ENCODE peak calls at places on chromosome 7, in six cellular contexts. One of them, this sample, is unnamed.
A peak's percentile ranks its signal among the peaks of the same experiment; 100 is the strongest.

GRCh38 chr7:6430271-6430940 is 17.3 kb downstream of the DAGLB start:
- DNase-seq in CMK: no peak
- DNase-seq in stimulated activated CD8-positive, alpha-beta memory T cell treated with anti-CD3 and anti-CD28 coated beads, Interleukin-15, amount 100 ng/mL, for 4 hours: no peak
- DNase-seq in hepatocyte: no peak
- DNase-seq in fibroblast of lung: peak; percentile 65
- DNase-seq in GM23338: peak; percentile 59
- DNase-seq in this sample: peak; percentile 61

GRCh38 chr7:108094933-108095710 is 35.0 kb downstream of the LAMB4 start:
- DNase-seq in CMK: no peak
- DNase-seq in stimulated activated CD8-positive, alpha-beta memory T cell treated with anti-CD3 and anti-CD28 coated beads, Interleukin-15, amount 100 ng/mL, for 4 hours: no peak
- DNase-seq in hepatocyte: peak; percentile 79
- DNase-seq in fibroblast of lung: peak; percentile 97
- DNase-seq in GM23338: no peak
- DNase-seq in this sample: peak; percentile 15

GRCh38 chr7:65798111-65799075 is 74.5 kb upstream of the VKORC1L1 start:
- DNase-seq in CMK: no peak
- DNase-seq in stimulated activated CD8-positive, alpha-beta memory T cell treated with anti-CD3 and anti-CD28 coated beads, Interleukin-15, amount 100 ng/mL, for 4 hours: no peak
- DNase-seq in hepatocyte: no peak
- DNase-seq in fibroblast of lung: peak; percentile 57
- DNase-seq in GM23338: no peak
- DNase-seq in this sample: no peak

GRCh38 chr7:30743371-30744074 is 8.4 kb upstream of the INMT start:
- DNase-seq in CMK: no peak
- DNase-seq in stimulated activated CD8-positive, alpha-beta memory T cell treated with anti-CD3 and anti-CD28 coated beads, Interleukin-15, amount 100 ng/mL, for 4 hours: no peak
- DNase-seq in hepatocyte: peak; percentile 49
- DNase-seq in fibroblast of lung: peak; percentile 59
- DNase-seq in GM23338: no peak
- DNase-seq in this sample: no peak

GRCh38 chr7:134905375-134905774 is 80.9 kb upstream of the AGBL3 start:
- DNase-seq in CMK: no peak
- DNase-seq in stimulated activated CD8-positive, alpha-beta memory T cell treated with anti-CD3 and anti-CD28 coated beads, Interleukin-15, amount 100 ng/mL, for 4 hours: no peak
- DNase-seq in hepatocyte: peak; percentile 62
- DNase-seq in fibroblast of lung: peak; percentile 95
- DNase-seq in GM23338: no peak
- DNase-seq in this sample: no peak

GRCh38 chr7:142463401-142463850 is 205.6 kb upstream of the PRSS58 start:
- DNase-seq in CMK: no peak
- DNase-seq in stimulated activated CD8-positive, alpha-beta memory T cell treated with anti-CD3 and anti-CD28 coated beads, Interleukin-15, amount 100 ng/mL, for 4 hours: no peak
- DNase-seq in hepatocyte: no peak
- DNase-seq in fibroblast of lung: no peak
- DNase-seq in GM23338: no peak
- DNase-seq in this sample: no peak

GRCh38 chr7:45407730-45408406 is 166.3 kb upstream of the ADCY1 start:
- DNase-seq in CMK: no peak
- DNase-seq in stimulated activated CD8-positive, alpha-beta memory T cell treated with anti-CD3 and anti-CD28 coated beads, Interleukin-15, amount 100 ng/mL, for 4 hours: no peak
- DNase-seq in hepatocyte: no peak
- DNase-seq in fibroblast of lung: no peak
- DNase-seq in GM23338: peak; percentile 85
- DNase-seq in this sample: no peak

GRCh38 chr7:34949356-34949755 is 87.9 kb downstream of the DPY19L1 start:
- DNase-seq in CMK: no peak
- DNase-seq in stimulated activated CD8-positive, alpha-beta memory T cell treated with anti-CD3 and anti-CD28 coated beads, Interleukin-15, amount 100 ng/mL, for 4 hours: no peak
- DNase-seq in hepatocyte: no peak
- DNase-seq in fibroblast of lung: peak; percentile 7
- DNase-seq in GM23338: no peak
- DNase-seq in this sample: no peak

GRCh38 chr7:16753932-16754571 is 497 bp downstream of the TSPAN13 start:
- DNase-seq in CMK: no peak
- DNase-seq in stimulated activated CD8-positive, alpha-beta memory T cell treated with anti-CD3 and anti-CD28 coated beads, Interleukin-15, amount 100 ng/mL, for 4 hours: no peak
- DNase-seq in hepatocyte: peak; percentile 66
- DNase-seq in fibroblast of lung: peak; percentile 8
- DNase-seq in GM23338: peak; percentile 79
- DNase-seq in this sample: no peak

GRCh38 chr7:105769951-105770628 is 106.3 kb downstream of the ATXN7L1 start:
- DNase-seq in CMK: no peak
- DNase-seq in stimulated activated CD8-positive, alpha-beta memory T cell treated with anti-CD3 and anti-CD28 coated beads, Interleukin-15, amount 100 ng/mL, for 4 hours: no peak
- DNase-seq in hepatocyte: no peak
- DNase-seq in fibroblast of lung: peak; percentile 82
- DNase-seq in GM23338: no peak
- DNase-seq in this sample: peak; percentile 14

GRCh38 chr7:152081088-152081487 is 55.6 kb downstream of the GALNT11 start:
- DNase-seq in CMK: no peak
- DNase-seq in stimulated activated CD8-positive, alpha-beta memory T cell treated with anti-CD3 and anti-CD28 coated beads, Interleukin-15, amount 100 ng/mL, for 4 hours: no peak
- DNase-seq in hepatocyte: peak; percentile 38
- DNase-seq in fibroblast of lung: no peak
- DNase-seq in GM23338: no peak
- DNase-seq in this sample: no peak

GRCh38 chr7:2525161-2525930 is 5.8 kb downstream of the LFNG start:
- DNase-seq in CMK: no peak
- DNase-seq in stimulated activated CD8-positive, alpha-beta memory T cell treated with anti-CD3 and anti-CD28 coated beads, Interleukin-15, amount 100 ng/mL, for 4 hours: no peak
- DNase-seq in hepatocyte: no peak
- DNase-seq in fibroblast of lung: no peak
- DNase-seq in GM23338: no peak
- DNase-seq in this sample: no peak

GRCh38 chr7:135773451-135773850 is 24.8 kb upstream of the FAM180A start:
- DNase-seq in CMK: no peak
- DNase-seq in stimulated activated CD8-positive, alpha-beta memory T cell treated with anti-CD3 and anti-CD28 coated beads, Interleukin-15, amount 100 ng/mL, for 4 hours: no peak
- DNase-seq in hepatocyte: peak; percentile 32
- DNase-seq in fibroblast of lung: no peak
- DNase-seq in GM23338: no peak
- DNase-seq in this sample: no peak

GRCh38 chr7:27994639-27995038 is 186.0 kb downstream of the JAZF1 start:
- DNase-seq in CMK: no peak
- DNase-seq in stimulated activated CD8-positive, alpha-beta memory T cell treated with anti-CD3 and anti-CD28 coated beads, Interleukin-15, amount 100 ng/mL, for 4 hours: no peak
- DNase-seq in hepatocyte: no peak
- DNase-seq in fibroblast of lung: no peak
- DNase-seq in GM23338: no peak
- DNase-seq in this sample: no peak

GRCh38 chr7:115059312-115059711 is 137.4 kb downstream of the MDFIC start:
- DNase-seq in CMK: no peak
- DNase-seq in stimulated activated CD8-positive, alpha-beta memory T cell treated with anti-CD3 and anti-CD28 coated beads, Interleukin-15, amount 100 ng/mL, for 4 hours: no peak
- DNase-seq in hepatocyte: no peak
- DNase-seq in fibroblast of lung: peak; percentile 9
- DNase-seq in GM23338: no peak
- DNase-seq in this sample: no peak

GRCh38 chr7:13988765-13989137 is 715 bp downstream of the ETV1 start:
- DNase-seq in CMK: no peak
- DNase-seq in stimulated activated CD8-positive, alpha-beta memory T cell treated with anti-CD3 and anti-CD28 coated beads, Interleukin-15, amount 100 ng/mL, for 4 hours: no peak
- DNase-seq in hepatocyte: peak; percentile 16
- DNase-seq in fibroblast of lung: peak; percentile 64
- DNase-seq in GM23338: peak; percentile 69
- DNase-seq in this sample: no peak

GRCh38 chr7:142542938-142543337 is 206.3 kb upstream of the PRSS1 start:
- DNase-seq in CMK: no peak
- DNase-seq in stimulated activated CD8-positive, alpha-beta memory T cell treated with anti-CD3 and anti-CD28 coated beads, Interleukin-15, amount 100 ng/mL, for 4 hours: no peak
- DNase-seq in hepatocyte: no peak
- DNase-seq in fibroblast of lung: peak; percentile 45
- DNase-seq in GM23338: no peak
- DNase-seq in this sample: no peak

GRCh38 chr7:101941481-101942383 is 124.3 kb downstream of the CUX1 start:
- DNase-seq in CMK: no peak
- DNase-seq in stimulated activated CD8-positive, alpha-beta memory T cell treated with anti-CD3 and anti-CD28 coated beads, Interleukin-15, amount 100 ng/mL, for 4 hours: no peak
- DNase-seq in hepatocyte: peak; percentile 70
- DNase-seq in fibroblast of lung: peak; percentile 80
- DNase-seq in GM23338: no peak
- DNase-seq in this sample: no peak

GRCh38 chr7:152355474-152356057 is 80.2 kb downstream of the KMT2C start:
- DNase-seq in CMK: no peak
- DNase-seq in stimulated activated CD8-positive, alpha-beta memory T cell treated with anti-CD3 and anti-CD28 coated beads, Interleukin-15, amount 100 ng/mL, for 4 hours: no peak
- DNase-seq in hepatocyte: no peak
- DNase-seq in fibroblast of lung: no peak
- DNase-seq in GM23338: no peak
- DNase-seq in this sample: no peak

GRCh38 chr7:156021476-156021875 is 209.2 kb upstream of the SHH start:
- DNase-seq in CMK: no peak
- DNase-seq in stimulated activated CD8-positive, alpha-beta memory T cell treated with anti-CD3 and anti-CD28 coated beads, Interleukin-15, amount 100 ng/mL, for 4 hours: no peak
- DNase-seq in hepatocyte: no peak
- DNase-seq in fibroblast of lung: no peak
- DNase-seq in GM23338: no peak
- DNase-seq in this sample: no peak

GRCh38 chr7:41590951-41591350 is 111.9 kb downstream of the INHBA start:
- DNase-seq in CMK: no peak
- DNase-seq in stimulated activated CD8-positive, alpha-beta memory T cell treated with anti-CD3 and anti-CD28 coated beads, Interleukin-15, amount 100 ng/mL, for 4 hours: no peak
- DNase-seq in hepatocyte: no peak
- DNase-seq in fibroblast of lung: no peak
- DNase-seq in GM23338: no peak
- DNase-seq in this sample: no peak

GRCh38 chr7:100687740-100688592 is 6.1 kb downstream of the GIGYF1 start:
- DNase-seq in CMK: no peak
- DNase-seq in stimulated activated CD8-positive, alpha-beta memory T cell treated with anti-CD3 and anti-CD28 coated beads, Interleukin-15, amount 100 ng/mL, for 4 hours: no peak
- DNase-seq in hepatocyte: no peak
- DNase-seq in fibroblast of lung: no peak
- DNase-seq in GM23338: no peak
- DNase-seq in this sample: no peak

GRCh38 chr7:28114056-28114455 is 66.5 kb downstream of the JAZF1 start:
- DNase-seq in CMK: no peak
- DNase-seq in stimulated activated CD8-positive, alpha-beta memory T cell treated with anti-CD3 and anti-CD28 coated beads, Interleukin-15, amount 100 ng/mL, for 4 hours: no peak
- DNase-seq in hepatocyte: no peak
- DNase-seq in fibroblast of lung: no peak
- DNase-seq in GM23338: no peak
- DNase-seq in this sample: no peak

GRCh38 chr7:36468361-36469140 is 78.9 kb downstream of the ANLN start:
- DNase-seq in CMK: no peak
- DNase-seq in stimulated activated CD8-positive, alpha-beta memory T cell treated with anti-CD3 and anti-CD28 coated beads, Interleukin-15, amount 100 ng/mL, for 4 hours: no peak
- DNase-seq in hepatocyte: no peak
- DNase-seq in fibroblast of lung: no peak
- DNase-seq in GM23338: no peak
- DNase-seq in this sample: no peak

GRCh38 chr7:43784030-43785001 is 25.8 kb downstream of the BLVRA start:
- DNase-seq in CMK: no peak
- DNase-seq in stimulated activated CD8-positive, alpha-beta memory T cell treated with anti-CD3 and anti-CD28 coated beads, Interleukin-15, amount 100 ng/mL, for 4 hours: no peak
- DNase-seq in hepatocyte: no peak
- DNase-seq in fibroblast of lung: peak; percentile 39
- DNase-seq in GM23338: no peak
- DNase-seq in this sample: no peak

GRCh38 chr7:37040330-37040729 is 316.0 kb upstream of the AOAH start:
- DNase-seq in CMK: no peak
- DNase-seq in stimulated activated CD8-positive, alpha-beta memory T cell treated with anti-CD3 and anti-CD28 coated beads, Interleukin-15, amount 100 ng/mL, for 4 hours: no peak
- DNase-seq in hepatocyte: no peak
- DNase-seq in fibroblast of lung: peak; percentile 29
- DNase-seq in GM23338: no peak
- DNase-seq in this sample: no peak

GRCh38 chr7:144022169-144022568 is 22.0 kb downstream of the OR6B1 start:
- DNase-seq in CMK: no peak
- DNase-seq in stimulated activated CD8-positive, alpha-beta memory T cell treated with anti-CD3 and anti-CD28 coated beads, Interleukin-15, amount 100 ng/mL, for 4 hours: no peak
- DNase-seq in hepatocyte: no peak
- DNase-seq in fibroblast of lung: no peak
- DNase-seq in GM23338: peak; percentile 30
- DNase-seq in this sample: no peak

GRCh38 chr7:25839084-25839769 is 312.8 kb upstream of the NFE2L3 start:
- DNase-seq in CMK: no peak
- DNase-seq in stimulated activated CD8-positive, alpha-beta memory T cell treated with anti-CD3 and anti-CD28 coated beads, Interleukin-15, amount 100 ng/mL, for 4 hours: no peak
- DNase-seq in hepatocyte: no peak
- DNase-seq in fibroblast of lung: no peak
- DNase-seq in GM23338: peak; percentile 69
- DNase-seq in this sample: peak; percentile 16

GRCh38 chr7:18614841-18615240 is 119.3 kb downstream of the HDAC9 start:
- DNase-seq in CMK: no peak
- DNase-seq in stimulated activated CD8-positive, alpha-beta memory T cell treated with anti-CD3 and anti-CD28 coated beads, Interleukin-15, amount 100 ng/mL, for 4 hours: no peak
- DNase-seq in hepatocyte: no peak
- DNase-seq in fibroblast of lung: no peak
- DNase-seq in GM23338: no peak
- DNase-seq in this sample: no peak

GRCh38 chr7:19122018-19122588 is 4.7 kb upstream of the TWIST1 start:
- DNase-seq in CMK: no peak
- DNase-seq in stimulated activated CD8-positive, alpha-beta memory T cell treated with anti-CD3 and anti-CD28 coated beads, Interleukin-15, amount 100 ng/mL, for 4 hours: no peak
- DNase-seq in hepatocyte: no peak
- DNase-seq in fibroblast of lung: peak; percentile 75
- DNase-seq in GM23338: peak; percentile 75
- DNase-seq in this sample: peak; percentile 62

GRCh38 chr7:112001089-112001826 is 204.9 kb downstream of the DOCK4 start:
- DNase-seq in CMK: no peak
- DNase-seq in stimulated activated CD8-positive, alpha-beta memory T cell treated with anti-CD3 and anti-CD28 coated beads, Interleukin-15, amount 100 ng/mL, for 4 hours: no peak
- DNase-seq in hepatocyte: peak; percentile 25
- DNase-seq in fibroblast of lung: peak; percentile 74
- DNase-seq in GM23338: no peak
- DNase-seq in this sample: no peak

GRCh38 chr7:2417981-2418481 is 14.6 kb downstream of the CHST12 start:
- DNase-seq in CMK: no peak
- DNase-seq in stimulated activated CD8-positive, alpha-beta memory T cell treated with anti-CD3 and anti-CD28 coated beads, Interleukin-15, amount 100 ng/mL, for 4 hours: peak; percentile 39
- DNase-seq in hepatocyte: no peak
- DNase-seq in fibroblast of lung: no peak
- DNase-seq in GM23338: no peak
- DNase-seq in this sample: no peak

GRCh38 chr7:102236592-102237287 is 49.9 kb upstream of the SH2B2 start:
- DNase-seq in CMK: no peak
- DNase-seq in stimulated activated CD8-positive, alpha-beta memory T cell treated with anti-CD3 and anti-CD28 coated beads, Interleukin-15, amount 100 ng/mL, for 4 hours: no peak
- DNase-seq in hepatocyte: peak; percentile 84
- DNase-seq in fibroblast of lung: peak; percentile 69
- DNase-seq in GM23338: peak; percentile 89
- DNase-seq in this sample: peak; percentile 79

GRCh38 chr7:23235688-23236280 is 10.8 kb upstream of the GPNMB start:
- DNase-seq in CMK: no peak
- DNase-seq in stimulated activated CD8-positive, alpha-beta memory T cell treated with anti-CD3 and anti-CD28 coated beads, Interleukin-15, amount 100 ng/mL, for 4 hours: no peak
- DNase-seq in hepatocyte: no peak
- DNase-seq in fibroblast of lung: peak; percentile 13
- DNase-seq in GM23338: no peak
- DNase-seq in this sample: no peak

GRCh38 chr7:40604601-40605438 is 470.0 kb downstream of the SUGCT start:
- DNase-seq in CMK: no peak
- DNase-seq in stimulated activated CD8-positive, alpha-beta memory T cell treated with anti-CD3 and anti-CD28 coated beads, Interleukin-15, amount 100 ng/mL, for 4 hours: no peak
- DNase-seq in hepatocyte: peak; percentile 71
- DNase-seq in fibroblast of lung: peak; percentile 64
- DNase-seq in GM23338: peak; percentile 85
- DNase-seq in this sample: peak; percentile 67

GRCh38 chr7:117005449-117005848 is 52.1 kb downstream of the ST7 start:
- DNase-seq in CMK: no peak
- DNase-seq in stimulated activated CD8-positive, alpha-beta memory T cell treated with anti-CD3 and anti-CD28 coated beads, Interleukin-15, amount 100 ng/mL, for 4 hours: no peak
- DNase-seq in hepatocyte: no peak
- DNase-seq in fibroblast of lung: no peak
- DNase-seq in GM23338: no peak
- DNase-seq in this sample: no peak

GRCh38 chr7:142908921-142909870 is 23.7 kb upstream of the TRPV6 start:
- DNase-seq in CMK: no peak
- DNase-seq in stimulated activated CD8-positive, alpha-beta memory T cell treated with anti-CD3 and anti-CD28 coated beads, Interleukin-15, amount 100 ng/mL, for 4 hours: no peak
- DNase-seq in hepatocyte: peak; percentile 42
- DNase-seq in fibroblast of lung: no peak
- DNase-seq in GM23338: peak; percentile 51
- DNase-seq in this sample: peak; percentile 61

GRCh38 chr7:54879776-54880175 is 120.8 kb upstream of the SEC61G start:
- DNase-seq in CMK: no peak
- DNase-seq in stimulated activated CD8-positive, alpha-beta memory T cell treated with anti-CD3 and anti-CD28 coated beads, Interleukin-15, amount 100 ng/mL, for 4 hours: no peak
- DNase-seq in hepatocyte: no peak
- DNase-seq in fibroblast of lung: no peak
- DNase-seq in GM23338: no peak
- DNase-seq in this sample: no peak

GRCh38 chr7:100897111-100897608 is 1.5 kb upstream of the ACHE start:
- DNase-seq in CMK: no peak
- DNase-seq in stimulated activated CD8-positive, alpha-beta memory T cell treated with anti-CD3 and anti-CD28 coated beads, Interleukin-15, amount 100 ng/mL, for 4 hours: peak; percentile 24
- DNase-seq in hepatocyte: peak; percentile 77
- DNase-seq in fibroblast of lung: no peak
- DNase-seq in GM23338: peak; percentile 70
- DNase-seq in this sample: peak; percentile 69

This sample was measured in NAMALWA.